ENCODE peak calls at places on chromosomes 1 and 21, in five cellular contexts. V is A549, I is HFF-Myc, W is AG09309, A is fibroblast of lung. H is an unnamed sample.

GRCh38 chr1:155186266-155186954 is 12.8 kb downstream of the TRIM46 start:
- DNase-seq in V (no peak), I (no peak), W (no peak), A (no peak), H (no peak)

GRCh38 chr1:32627596-32628162 is 22.7 kb downstream of the ZBTB8OS start:
- DNase-seq in V (no peak), I (no peak), W (no peak), A (no peak), H (no peak)

GRCh38 chr1:154386643-154387352 is 18.3 kb upstream of the IL6R start:
- DNase-seq in V (no peak), I (no peak), W (no peak), A (no peak), H (no peak)

GRCh38 chr1:3456964-3457909 is 2.8 kb downstream of the ARHGEF16 start:
- DNase-seq in V (no peak), I (no peak), W (no peak), A (no peak), H (no peak)

GRCh38 chr1:180343931-180344406 is 113.9 kb downstream of the LHX4 start:
- DNase-seq in V (no peak), I (peak), W (no peak), A (peak), H (peak)

GRCh38 chr21:37764696-37765095 is 151.6 kb downstream of the KCNJ6 start:
- DNase-seq in V (no peak), I (no peak), W (no peak), A (peak), H (no peak)

GRCh38 chr1:41320860-41321259 is 40.4 kb upstream of the FOXO6 start:
- DNase-seq in V (no peak), I (no peak), W (no peak), A (no peak), H (no peak)

GRCh38 chr1:117664314-117664713 is 58.5 kb downstream of the TENT5C start:
- DNase-seq in V (no peak), I (no peak), W (no peak), A (no peak), H (no peak)

GRCh38 chr1:219771039-219771438 is 157.3 kb downstream of the SLC30A10 start:
- DNase-seq in V (peak), I (peak), W (peak), A (peak), H (peak)

GRCh38 chr1:246790833-246791232 is 66.6 kb downstream of the SCCPDH start:
- DNase-seq in V (no peak), I (no peak), W (no peak), A (no peak), H (no peak)

GRCh38 chr1:157230500-157230899 is 92.3 kb upstream of the ETV3 start:
- DNase-seq in V (no peak), I (no peak), W (no peak), A (no peak), H (no peak)

GRCh38 chr1:19361231-19362147 is 49.4 kb downstream of the SLC66A1 start:
- DNase-seq in V (no peak), I (no peak), W (no peak), A (peak), H (no peak)

GRCh38 chr1:50973875-50974617 is 4.0 kb downstream of the CDKN2C start:
- DNase-seq in V (peak), I (no peak), W (no peak), A (no peak), H (no peak)

GRCh38 chr1:10965621-10966226 is 46.7 kb upstream of the TARDBP start:
- DNase-seq in V (no peak), I (no peak), W (no peak), A (no peak), H (no peak)

GRCh38 chr1:86277909-86278308 is 118.2 kb downstream of the ODF2L start:
- DNase-seq in V (no peak), I (no peak), W (no peak), A (no peak), H (no peak)

GRCh38 chr1:112866151-112866550 is 89.8 kb downstream of the SLC16A1 start:
- DNase-seq in V (peak), I (no peak), W (peak), A (peak), H (no peak)

GRCh38 chr1:202237052-202237451 is 43.5 kb downstream of the LGR6 start:
- DNase-seq in V (peak), I (no peak), W (no peak), A (no peak), H (no peak)

GRCh38 chr1:67479146-67479891 is 49.1 kb upstream of the SERBP1 start:
- DNase-seq in V (no peak), I (peak), W (no peak), A (peak), H (no peak)

GRCh38 chr1:236345728-236346127 is 48.4 kb upstream of the EDARADD start:
- DNase-seq in V (peak), I (no peak), W (no peak), A (no peak), H (no peak)

GRCh38 chr1:77847621-77848080 is 40.8 kb upstream of the NEXN start:
- DNase-seq in V (no peak), I (no peak), W (no peak), A (no peak), H (no peak)

GRCh38 chr1:204357551-204357950 is 2.2 kb downstream of the PLEKHA6 start:
- DNase-seq in V (no peak), I (no peak), W (no peak), A (no peak), H (no peak)

GRCh38 chr1:111204211-111204883 is 3.9 kb upstream of the DENND2D start:
- DNase-seq in V (peak), I (no peak), W (no peak), A (no peak), H (no peak)

GRCh38 chr1:54475357-54476230 is 69.4 kb upstream of the SSBP3 start:
- DNase-seq in V (no peak), I (no peak), W (no peak), A (no peak), H (no peak)

GRCh38 chr1:54927475-54928240 is 40.7 kb upstream of the DHCR24 start:
- DNase-seq in V (no peak), I (peak), W (no peak), A (peak), H (no peak)

GRCh38 chr21:32372755-32373154 is 20.1 kb downstream of the URB1 start:
- DNase-seq in V (no peak), I (no peak), W (no peak), A (no peak), H (no peak)

GRCh38 chr1:157438236-157439012 is 113.9 kb downstream of the FCRL5 start:
- DNase-seq in V (no peak), I (no peak), W (peak), A (peak), H (no peak)

GRCh38 chr1:62625415-62625814 is 28.1 kb downstream of the ANGPTL3 start:
- DNase-seq in V (no peak), I (no peak), W (no peak), A (peak), H (no peak)

GRCh38 chr1:211788626-211789025 is 41.9 kb downstream of the LPGAT1 start:
- DNase-seq in V (no peak), I (peak), W (no peak), A (no peak), H (peak)

GRCh38 chr1:21651214-21652042 is 17.7 kb downstream of the RAP1GAP start:
- DNase-seq in V (peak), I (no peak), W (no peak), A (peak), H (no peak)

GRCh38 chr1:246510147-246511030 is 3.3 kb upstream of the SMYD3 start:
- DNase-seq in V (no peak), I (no peak), W (no peak), A (no peak), H (no peak)

GRCh38 chr21:38645282-38645681 is 147.0 kb upstream of the ERG start:
- DNase-seq in V (no peak), I (peak), W (peak), A (peak), H (peak)

DNA sequence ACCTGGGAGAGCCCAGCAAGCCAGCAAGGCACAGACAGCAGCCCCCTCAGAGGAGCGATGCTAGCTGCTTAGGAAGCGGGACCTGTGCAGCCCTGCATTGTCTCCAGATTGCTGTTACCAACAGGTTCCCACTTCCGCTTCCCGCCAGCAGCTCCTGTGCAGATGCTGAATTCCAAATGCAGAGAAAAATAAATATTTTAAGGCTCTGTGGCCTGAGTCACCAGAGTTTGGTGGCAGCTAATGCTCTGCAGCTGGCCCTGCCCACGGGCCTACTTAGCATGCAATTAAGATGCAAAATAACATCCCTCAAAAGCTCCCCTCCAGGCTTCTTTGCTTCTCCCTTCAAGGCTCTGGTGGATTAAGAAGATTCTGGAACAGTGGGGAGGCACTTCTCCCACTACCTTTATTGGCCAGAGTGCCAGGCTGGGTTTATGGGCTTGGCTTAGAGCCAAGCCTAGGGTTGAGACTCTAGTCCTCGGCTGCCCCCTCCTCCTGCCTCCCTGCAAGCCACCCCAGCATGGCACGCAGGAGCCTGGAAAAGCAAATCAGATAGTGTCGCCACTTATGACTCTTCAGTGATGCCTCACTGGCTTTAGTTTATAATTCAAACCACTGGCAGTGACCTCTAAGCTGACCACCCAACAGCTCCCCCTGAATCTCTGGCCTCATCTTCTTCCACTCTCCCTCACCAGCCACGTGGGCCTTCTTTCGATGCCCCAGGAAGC is 207.1 kb upstream of the ZC3H12A start:
- DNase-seq in V (no peak), I (no peak), W (no peak), A (no peak), H (no peak)
- TF ChIP-seq CTCF in V (no peak), I (no peak), W (no peak), A (no peak), H (no peak)

GRCh38 chr21:41483973-41484372 is 24.0 kb downstream of the TMPRSS2 start:
- DNase-seq in V (no peak), I (no peak), W (no peak), A (no peak), H (no peak)
- H3K4me3 ChIP-seq in V (no peak), I (no peak), W (no peak), A (no peak), H (no peak)

DNA sequence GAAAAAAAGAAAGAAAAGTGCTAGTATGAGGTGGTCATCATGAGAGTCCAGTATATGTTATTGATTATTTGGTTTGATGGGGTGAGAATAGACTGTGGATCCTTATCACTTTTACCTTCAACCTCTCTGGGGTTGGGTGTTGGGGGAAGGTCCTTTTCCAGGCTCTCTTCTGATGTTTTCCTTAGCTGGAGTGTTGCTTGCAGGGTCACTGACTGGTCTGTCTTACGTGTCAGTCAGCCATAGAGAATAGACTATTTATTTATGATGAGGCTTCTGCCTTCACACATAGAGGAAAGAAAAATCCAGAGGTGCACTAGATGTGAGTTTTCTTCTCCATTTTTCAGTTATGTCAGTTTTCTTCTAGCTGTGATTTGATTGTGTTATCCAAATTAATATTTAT is 36.5 kb downstream of the MAP3K21 start:
- DNase-seq in V (no peak), I (no peak), W (no peak), A (no peak), H (no peak)
- TF ChIP-seq CTCF in V (no peak), I (no peak), W (no peak), A (no peak), H (no peak)

GRCh38 chr1:24193046-24193445 is 6.0 kb upstream of the IFNLR1 start:
- DNase-seq in V (peak), I (no peak), W (no peak), A (peak), H (no peak)

GRCh38 chr1:24191860-24192259 is 4.8 kb upstream of the IFNLR1 start:
- DNase-seq in V (peak), I (no peak), W (no peak), A (peak), H (no peak)

GRCh38 chr1:24189528-24189927 is 2.4 kb upstream of the IFNLR1 start:
- DNase-seq in V (no peak), I (no peak), W (no peak), A (no peak), H (no peak)

GRCh38 chr1:24186993-24187790 is at the start of gene IFNLR1:
- DNase-seq in V (peak), I (no peak), W (no peak), A (no peak), H (no peak)

GRCh38 chr1:24190970-24191570 is 4.0 kb upstream of the IFNLR1 start:
- DNase-seq in V (no peak), I (no peak), W (no peak), A (no peak), H (no peak)
- H3K4me3 ChIP-seq in V (no peak), I (no peak), W (no peak), A (no peak), H (no peak)

GRCh38 chr1:84712288-84712874 is 22.1 kb upstream of the SSX2IP start:
- DNase-seq in V (no peak), I (no peak), W (no peak), A (peak), H (no peak)

GRCh38 chr1:84719477-84720274 is 29.4 kb upstream of the SSX2IP start:
- DNase-seq in V (no peak), I (no peak), W (no peak), A (peak), H (no peak)

GRCh38 chr1:84711091-84711490 is 20.8 kb upstream of the SSX2IP start:
- DNase-seq in V (no peak), I (no peak), W (no peak), A (peak), H (no peak)

GRCh38 chr1:84720275-84720780 is 30.1 kb upstream of the SSX2IP start:
- DNase-seq in V (no peak), I (no peak), W (no peak), A (no peak), H (no peak)

GRCh38 chr1:84715620-84716019 is 25.4 kb upstream of the SSX2IP start:
- DNase-seq in V (no peak), I (no peak), W (no peak), A (no peak), H (no peak)
- TF ChIP-seq CTCF in V (no peak), I (no peak), W (no peak), A (no peak), H (no peak)